ENCODE peak calls at places on chromosomes 16 and 17, in seven cellular contexts. G, D, P, S, R, L and Q are unnamed samples.

GRCh38 chr16:85715169-85716015 is 26.6 kb upstream of the GINS2 start:
- DNase-seq in G (no peak), D (no peak), P (peak), S (no peak), R (peak), L (no peak), Q (peak)

GRCh38 chr16:57354311-57354710 is 4.3 kb upstream of the CCL22 start:
- DNase-seq in G (no peak), D (no peak), P (no peak), S (no peak), R (no peak), L (no peak), Q (no peak)

GRCh38 chr17:29066053-29066452 is 23.1 kb downstream of the PIPOX start:
- DNase-seq in G (no peak), D (no peak), P (no peak), S (no peak), R (no peak), L (no peak), Q (no peak)

GRCh38 chr16:35207059-35207999 is 1747.9 kb downstream of the TP53TG3F start:
- DNase-seq in G (no peak), D (no peak), P (no peak), S (no peak), R (no peak), L (no peak), Q (no peak)

GRCh38 chr17:42518755-42519545 is 17.1 kb upstream of the NAGLU start:
- DNase-seq in G (no peak), D (peak), P (peak), S (peak), R (no peak), L (no peak), Q (peak)

GRCh38 chr16:17476414-17477259 is 5.9 kb upstream of the XYLT1 start:
- DNase-seq in G (peak), D (no peak), P (peak), S (peak), R (no peak), L (peak), Q (peak)

GRCh38 chr17:77377836-77378235 is 237.1 kb downstream of the SEC14L1 start:
- DNase-seq in G (no peak), D (no peak), P (no peak), S (no peak), R (no peak), L (no peak), Q (no peak)

GRCh38 chr16:70432304-70432799 is 6.5 kb downstream of the ST3GAL2 start:
- DNase-seq in G (no peak), D (no peak), P (no peak), S (no peak), R (no peak), L (no peak), Q (no peak)

GRCh38 chr17:74654742-74655141 is 31.2 kb upstream of the CD300E start:
- DNase-seq in G (no peak), D (no peak), P (no peak), S (no peak), R (no peak), L (no peak), Q (no peak)

GRCh38 chr16:57303021-57303909 is 18.8 kb upstream of the PLLP start:
- DNase-seq in G (no peak), D (peak), P (no peak), S (no peak), R (no peak), L (no peak), Q (no peak)

GRCh38 chr17:47239663-47240374 is 13.8 kb upstream of the ITGB3 start:
- DNase-seq in G (peak), D (peak), P (peak), S (peak), R (peak), L (no peak), Q (peak)

GRCh38 chr17:31400481-31400950 is 9.0 kb downstream of the RAB11FIP4 start:
- DNase-seq in G (no peak), D (peak), P (no peak), S (no peak), R (no peak), L (no peak), Q (no peak)

DNA sequence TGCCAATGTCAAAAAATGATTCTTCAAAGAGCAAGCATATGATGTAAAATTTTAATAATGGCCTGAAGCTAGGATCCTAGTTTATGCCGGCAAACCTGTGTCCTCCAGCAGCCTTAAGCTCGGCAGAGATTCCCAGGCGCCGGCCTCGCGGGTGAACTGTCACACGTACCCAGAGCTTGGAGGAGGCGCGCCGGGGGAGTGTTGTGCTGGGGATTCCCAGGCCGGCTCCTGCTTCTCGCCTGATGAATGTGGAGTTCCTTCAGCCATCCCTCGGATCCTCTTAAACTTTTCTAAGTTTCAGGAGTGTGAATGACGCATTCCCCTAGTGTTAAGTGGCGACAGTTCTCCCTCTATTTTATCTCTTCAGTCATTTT is 19.1 kb upstream of the NTN1 start:
- DNase-seq in G (no peak), D (no peak), P (no peak), S (no peak), R (no peak), L (no peak), Q (no peak)
- H3K4me3 ChIP-seq in G (no peak), D (no peak), P (no peak), S (no peak), R (no peak), L (peak), Q (no peak)

GRCh38 chr16:28987170-28987853 is 2.5 kb downstream of the LAT start:
- DNase-seq in G (no peak), D (no peak), P (no peak), S (no peak), R (no peak), L (no peak), Q (no peak)
- H3K4me3 ChIP-seq in G (no peak), D (no peak), P (no peak), S (peak), R (no peak), L (no peak), Q (no peak)

GRCh38 chr17:48429638-48430586 is at the start of gene SKAP1:
- DNase-seq in G (no peak), D (no peak), P (no peak), S (peak), R (no peak), L (peak), Q (no peak)
- H3K4me3 ChIP-seq in G (no peak), D (no peak), P (no peak), S (peak), R (no peak), L (peak), Q (no peak)

DNA sequence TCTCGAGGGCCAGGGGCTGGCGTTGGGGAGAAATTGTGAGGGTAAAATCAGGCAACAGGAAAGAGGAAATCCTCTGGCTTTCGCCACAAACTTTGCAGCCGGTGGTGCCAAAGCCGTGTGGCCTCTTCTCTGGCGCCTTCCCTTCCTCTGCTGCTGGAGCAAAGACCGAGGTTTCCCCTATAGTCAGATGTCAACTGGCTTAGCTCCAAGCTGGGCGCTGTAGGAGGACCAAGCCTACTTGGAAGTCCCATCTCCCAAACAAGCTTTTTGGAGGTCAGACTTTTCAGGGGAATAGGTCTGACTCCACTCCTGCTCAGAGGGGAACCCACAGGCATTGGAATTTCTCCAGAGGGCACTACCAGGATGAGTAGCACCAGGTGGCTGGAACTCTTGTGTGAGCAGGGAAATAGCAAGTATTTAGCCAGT is 5.0 kb downstream of the IGFBP4 start:
- DNase-seq in G (no peak), D (peak), P (peak), S (peak), R (no peak), L (no peak), Q (peak)
- H3K4me3 ChIP-seq in G (peak), D (peak), P (peak), S (no peak), R (peak), L (no peak), Q (peak)

DNA sequence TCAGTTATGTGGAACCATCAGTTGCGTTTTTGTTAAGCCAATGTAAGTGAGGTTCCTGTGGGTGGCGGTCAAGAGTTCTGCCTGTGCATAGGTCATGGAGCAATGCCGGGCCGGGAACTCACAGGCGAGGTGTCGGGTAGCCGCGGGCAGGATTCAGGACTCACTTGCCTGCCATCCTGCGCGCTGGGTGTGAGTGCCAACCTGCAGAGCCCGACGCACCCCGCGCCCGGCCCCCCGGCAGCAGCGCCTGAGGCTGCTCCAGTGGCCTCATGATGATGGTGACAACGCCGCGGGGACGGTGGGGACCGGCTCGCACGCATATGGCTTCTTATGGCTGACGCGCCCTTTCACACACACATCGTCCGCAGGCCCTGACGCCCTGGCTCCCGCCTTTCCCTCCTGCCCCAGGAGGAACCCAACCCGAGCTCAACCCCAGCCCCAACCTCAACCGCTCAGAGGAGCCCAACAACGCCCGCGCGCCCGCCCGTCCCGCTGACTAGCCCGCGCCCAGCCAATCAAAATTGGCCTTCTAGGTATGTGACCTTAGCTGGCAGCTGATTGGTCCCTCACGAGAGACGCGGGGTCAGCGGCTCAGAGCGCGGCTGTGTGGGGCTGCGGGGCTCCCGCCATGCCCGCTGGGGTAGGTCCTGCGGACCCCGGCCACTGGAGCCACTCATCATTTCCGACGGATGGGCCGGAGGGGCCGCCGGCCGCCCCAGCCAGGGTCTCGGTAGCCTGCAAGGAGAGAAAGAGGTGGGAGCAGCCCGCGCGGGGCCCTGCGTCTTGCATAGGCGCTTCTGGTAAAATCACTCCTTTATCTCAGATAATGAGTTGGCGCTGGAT is at the start of gene C16orf95:
- DNase-seq in G (peak), D (peak), P (peak), S (peak), R (peak), L (peak), Q (peak)
- H3K4me3 ChIP-seq in G (peak), D (peak), P (peak), S (peak), R (peak), L (peak), Q (peak)

DNA sequence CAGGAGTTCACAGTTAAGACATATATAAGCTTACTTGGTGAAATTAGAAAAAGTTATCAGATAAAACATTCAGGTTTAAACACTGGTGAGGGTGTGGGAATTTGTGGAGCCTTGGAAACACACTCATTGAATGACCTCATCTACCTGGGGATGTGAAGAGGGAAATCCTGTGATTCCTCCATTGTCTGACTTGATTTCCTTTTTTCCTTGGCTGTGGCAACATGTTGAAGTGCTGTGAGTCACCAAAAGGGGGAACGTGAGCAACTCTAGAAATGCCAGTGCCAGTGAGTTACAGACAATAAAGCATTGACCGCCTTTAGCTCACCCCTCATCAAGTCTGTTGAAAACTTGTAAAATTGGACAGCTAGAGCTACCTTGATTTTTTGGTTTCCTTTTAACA is 1.8 kb downstream of the HMOX2 start:
- DNase-seq in G (peak), D (no peak), P (peak), S (no peak), R (no peak), L (no peak), Q (peak)
- H3K4me3 ChIP-seq in G (peak), D (no peak), P (no peak), S (no peak), R (no peak), L (no peak), Q (no peak)

GRCh38 chr16:11639925-11640899 is 28.0 kb upstream of the SNN start:
- DNase-seq in G (peak), D (peak), P (peak), S (peak), R (peak), L (no peak), Q (peak)
- H3K4me3 ChIP-seq in G (no peak), D (no peak), P (no peak), S (no peak), R (no peak), L (no peak), Q (no peak)